ENCODE peak calls at places on chromosome 2, in five cellular contexts. V, K, N, T and F are unnamed samples.
A peak's percentile ranks its signal among the peaks of the same experiment; 100 is the strongest.

GRCh38 chr2:6103949-6104348 is 411.8 kb downstream of the SOX11 start:
- DNase-seq in V (no peak), K (peak; percentile 51), N (no peak), T (no peak), F (peak; percentile 22)

GRCh38 chr2:59884166-59884565 is 669.3 kb downstream of the BCL11A start:
- DNase-seq in V (no peak), K (no peak), N (no peak), T (no peak), F (no peak)

GRCh38 chr2:37670378-37671012 is 947 bp downstream of the CDC42EP3 start:
- DNase-seq in V (peak; percentile 40), K (no peak), N (peak; percentile 57), T (no peak), F (no peak)

GRCh38 chr2:235095569-235095968 is 143.8 kb downstream of the SH3BP4 start:
- DNase-seq in V (peak; percentile 56), K (no peak), N (peak; percentile 39), T (no peak), F (no peak)

GRCh38 chr2:144358979-144359541 is 160.9 kb downstream of the ZEB2 start:
- DNase-seq in V (peak; percentile 80), K (no peak), N (peak; percentile 41), T (no peak), F (no peak)

GRCh38 chr2:102010767-102011351 is 19.1 kb downstream of the IL1R2 start:
- DNase-seq in V (no peak), K (no peak), N (no peak), T (no peak), F (no peak)

GRCh38 chr2:237092506-237092905 is 6.8 kb downstream of the COPS8 start:
- DNase-seq in V (no peak), K (no peak), N (no peak), T (no peak), F (no peak)

GRCh38 chr2:8148260-8148880 is 533.5 kb upstream of the ID2 start:
- DNase-seq in V (peak; percentile 93), K (no peak), N (peak; percentile 87), T (no peak), F (peak; percentile 27)

GRCh38 chr2:139773720-139774277 is 993.6 kb upstream of the NXPH2 start:
- DNase-seq in V (no peak), K (no peak), N (no peak), T (no peak), F (no peak)

GRCh38 chr2:197171582-197171981 is 139.0 kb downstream of the ANKRD44 start:
- DNase-seq in V (no peak), K (no peak), N (no peak), T (no peak), F (no peak)

GRCh38 chr2:202680512-202680911 is 45.7 kb downstream of the FAM117B start:
- DNase-seq in V (no peak), K (no peak), N (no peak), T (no peak), F (no peak)

GRCh38 chr2:202687276-202687675 is 52.5 kb downstream of the FAM117B start:
- DNase-seq in V (no peak), K (no peak), N (no peak), T (no peak), F (no peak)

GRCh38 chr2:202679980-202680379 is 45.2 kb downstream of the FAM117B start:
- DNase-seq in V (no peak), K (no peak), N (no peak), T (no peak), F (no peak)

GRCh38 chr2:202682274-202682673 is 47.5 kb downstream of the FAM117B start:
- DNase-seq in V (no peak), K (no peak), N (no peak), T (no peak), F (no peak)

DNA sequence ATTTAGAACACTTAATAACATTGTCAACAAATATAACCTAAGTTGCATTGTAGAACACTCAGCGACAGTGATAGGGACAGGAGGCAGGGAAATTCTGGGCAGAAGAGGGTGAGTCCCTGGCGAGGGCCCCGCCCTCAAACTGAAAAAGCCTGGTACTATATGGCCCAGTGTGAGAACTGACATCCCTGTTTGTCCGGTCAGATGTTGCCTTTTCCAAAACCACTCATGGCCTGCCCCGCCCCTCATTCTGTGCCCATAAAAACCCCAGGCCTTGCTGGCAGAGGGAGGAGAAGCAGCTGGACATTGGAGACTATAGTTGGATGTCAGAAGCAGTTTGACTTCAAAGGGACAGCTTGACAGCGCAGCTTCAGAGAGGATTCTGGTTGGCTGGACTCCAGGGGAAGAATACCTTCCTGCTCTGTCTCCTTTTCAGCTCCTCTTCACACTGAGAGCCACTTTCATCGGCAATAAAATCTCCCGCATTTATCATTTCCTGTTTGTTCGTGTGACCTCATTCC is 47.0 kb downstream of the FAM117B start:
- DNase-seq in V (no peak), K (no peak), N (no peak), T (no peak), F (peak; percentile 60)
- H3K9me3 ChIP-seq in V (no peaks in the 10 kb centered on the region), K (no peaks in the 10 kb centered on the region), N (peaks cover 11% of the 10 kb centered on the region), T (peaks cover 45% of the 10 kb centered on the region), F (peaks cover 3% of the 10 kb centered on the region)

GRCh38 chr2:176913955-176914354 is 298.6 kb upstream of the HNRNPA3 start:
- DNase-seq in V (no peak), K (no peak), N (no peak), T (no peak), F (no peak)
- H3K4me1 ChIP-seq in V (no peaks in the 10 kb centered on the region), K (no peaks in the 10 kb centered on the region), N (no peaks in the 10 kb centered on the region), T (no peaks in the 10 kb centered on the region), F (no peaks in the 10 kb centered on the region)

DNA sequence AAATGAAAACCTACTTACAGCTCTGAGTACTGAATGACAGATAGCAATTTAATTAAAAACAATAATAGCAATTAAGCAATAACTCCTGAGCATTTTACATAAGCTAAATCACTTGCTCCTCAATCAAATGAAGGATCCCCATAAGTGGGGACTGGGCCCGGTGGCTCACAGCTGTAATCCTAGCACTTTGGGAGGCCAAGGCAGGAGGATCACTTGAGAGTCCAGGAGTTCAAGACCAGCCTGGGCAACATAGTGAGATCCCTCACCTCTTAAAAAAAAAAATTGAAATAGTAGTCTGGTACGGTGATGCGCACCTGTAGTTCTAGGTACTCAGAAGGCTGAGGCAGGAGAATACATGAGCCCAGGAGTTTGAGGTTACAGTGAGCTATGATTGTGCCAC is 13.4 kb downstream of the STAM2 start:
- DNase-seq in V (no peak), K (no peak), N (no peak), T (no peak), F (no peak)
- H3K9me3 ChIP-seq in V (no peaks in the 10 kb centered on the region), K (peaks cover 16% of the 10 kb centered on the region), N (no peaks in the 10 kb centered on the region), T (peaks cover 9% of the 10 kb centered on the region), F (peaks cover 6% of the 10 kb centered on the region)

GRCh38 chr2:47891369-47892337 is 14.6 kb downstream of the FBXO11 start:
- DNase-seq in V (peak; percentile 40), K (no peak), N (peak; percentile 74), T (no peak), F (no peak)
- H3K4me1 ChIP-seq in V (peaks cover 33% of the 10 kb centered on the region), K (peaks cover 7% of the 10 kb centered on the region), N (peaks cover 34% of the 10 kb centered on the region), T (peaks cover 23% of the 10 kb centered on the region), F (peaks cover 5% of the 10 kb centered on the region)

GRCh38 chr2:43675646-43676321 is 445 bp downstream of the C1GALT1C1L start:
- DNase-seq in V (peak; percentile 4), K (no peak), N (no peak), T (no peak), F (no peak)
- H3K9me3 ChIP-seq in V (peaks cover 6% of the 10 kb centered on the region), K (peaks cover 12% of the 10 kb centered on the region), N (no peaks in the 10 kb centered on the region), T (peaks cover 4% of the 10 kb centered on the region), F (no peaks in the 10 kb centered on the region)

GRCh38 chr2:56801770-56802169 is 618.0 kb downstream of the CCDC85A start:
- DNase-seq in V (peak; percentile 64), K (no peak), N (peak; percentile 74), T (no peak), F (no peak)
- H3K4me1 ChIP-seq in V (peaks cover 16% of the 10 kb centered on the region), K (no peaks in the 10 kb centered on the region), N (peaks cover 12% of the 10 kb centered on the region), T (no peaks in the 10 kb centered on the region), F (no peaks in the 10 kb centered on the region)